ENCODE peak calls at places on chromosomes 7 and 10, in eight cellular contexts. Y, J, I, U, M, W, V and B are unnamed samples.

GRCh38 chr10:117441812-117442443 is 66.7 kb upstream of the PDZD8 start:
- DNase-seq in V (no peak), J (no peak), W (no peak), I (peak; percentile 21), M (no peak), U (no peak), Y (no peak), B (peak; percentile 18)

GRCh38 chr7:26061340-26062239 is 90.4 kb upstream of the NFE2L3 start:
- DNase-seq in M (peak; percentile 78), V (peak; percentile 32), Y (peak; percentile 84), W (peak; percentile 78), J (no peak), U (peak; percentile 54), I (peak; percentile 68), B (peak; percentile 75)

GRCh38 chr7:5320391-5320790 is 37.6 kb downstream of the SLC29A4 start:
- DNase-seq in U (no peak), M (no peak), V (no peak), I (no peak), J (no peak), W (no peak), Y (no peak), B (no peak)

GRCh38 chr10:84258034-84258695 is 13.3 kb downstream of the RGR start:
- DNase-seq in J (no peak), U (no peak), I (no peak), M (no peak), Y (peak; percentile 75), W (no peak), V (no peak), B (no peak)

GRCh38 chr7:159094919-159095915 is 49.5 kb downstream of the VIPR2 start:
- DNase-seq in J (no peak), V (no peak), Y (no peak), W (no peak), I (no peak), M (no peak), U (no peak), B (no peak)

GRCh38 chr7:159102681-159103381 is 41.8 kb downstream of the VIPR2 start:
- DNase-seq in I (no peak), J (no peak), W (no peak), V (no peak), U (no peak), Y (no peak), M (no peak), B (no peak)

GRCh38 chr10:11162828-11163599 is 145.3 kb downstream of the CELF2 start:
- DNase-seq in M (no peak), I (no peak), U (peak; percentile 72), W (peak; percentile 88), J (no peak), Y (no peak), V (peak; percentile 49), B (peak; percentile 78)

GRCh38 chr10:120204877-120205276 is 252.2 kb upstream of the PLPP4 start:
- DNase-seq in V (no peak), M (no peak), J (no peak), I (no peak), U (no peak), W (no peak), Y (no peak), B (no peak)

GRCh38 chr7:15011289-15011688 is 108.7 kb upstream of the DGKB start:
- DNase-seq in I (no peak), U (no peak), Y (no peak), J (no peak), M (no peak), V (no peak), W (no peak), B (no peak)

GRCh38 chr10:123134915-123135414 is 805 bp upstream of the HMX3 start:
- DNase-seq in M (no peak), U (no peak), Y (no peak), W (no peak), J (no peak), V (no peak), I (no peak), B (peak; percentile 68)

GRCh38 chr10:119535310-119535709 is 7.2 kb downstream of the RGS10 start:
- DNase-seq in J (no peak), U (no peak), V (peak; percentile 6), Y (no peak), M (no peak), I (no peak), W (no peak), B (no peak)

GRCh38 chr10:131848296-131848695 is 52.5 kb upstream of the PPP2R2D start:
- DNase-seq in V (peak; percentile 6), I (no peak), J (no peak), M (no peak), Y (no peak), U (no peak), W (no peak), B (no peak)

GRCh38 chr7:92684274-92684673 is 94.1 kb upstream of the FAM133B start:
- DNase-seq in V (no peak), W (no peak), Y (no peak), I (no peak), M (no peak), U (no peak), J (no peak), B (no peak)

GRCh38 chr10:126380352-126381076 is 7.8 kb downstream of the ADAM12 start:
- DNase-seq in V (no peak), I (no peak), W (no peak), U (no peak), J (no peak), M (no peak), Y (no peak), B (no peak)

GRCh38 chr10:89219512-89220218 is 12.5 kb upstream of the CH25H start:
- DNase-seq in Y (no peak), I (no peak), W (no peak), M (no peak), J (no peak), V (peak; percentile 74), U (no peak), B (no peak)

GRCh38 chr10:113142601-113143000 is 192.6 kb downstream of the TCF7L2 start:
- DNase-seq in W (no peak), V (no peak), J (no peak), I (no peak), Y (no peak), U (no peak), M (no peak), B (no peak)

GRCh38 chr7:77348371-77348813 is 67.8 kb downstream of the GSAP start:
- DNase-seq in M (no peak), V (no peak), Y (no peak), U (no peak), J (peak; percentile 29), I (no peak), W (no peak), B (no peak)

GRCh38 chr10:32112055-32112454 is 55.8 kb upstream of the KIF5B start:
- DNase-seq in J (peak; percentile 1), W (no peak), V (no peak), U (no peak), M (peak; percentile 54), Y (no peak), I (no peak), B (no peak)

GRCh38 chr10:29987471-29987870 is 71.9 kb downstream of the JCAD start:
- DNase-seq in J (peak; percentile 46), Y (no peak), V (no peak), M (no peak), W (no peak), I (no peak), U (no peak), B (no peak)

GRCh38 chr10:4229106-4229505 is 444.1 kb upstream of the KLF6 start:
- DNase-seq in J (no peak), V (no peak), M (no peak), I (no peak), U (no peak), W (no peak), Y (no peak), B (no peak)

GRCh38 chr10:4231439-4231838 is 446.4 kb upstream of the KLF6 start:
- DNase-seq in U (no peak), W (no peak), M (no peak), J (no peak), Y (no peak), V (no peak), I (no peak), B (no peak)

DNA sequence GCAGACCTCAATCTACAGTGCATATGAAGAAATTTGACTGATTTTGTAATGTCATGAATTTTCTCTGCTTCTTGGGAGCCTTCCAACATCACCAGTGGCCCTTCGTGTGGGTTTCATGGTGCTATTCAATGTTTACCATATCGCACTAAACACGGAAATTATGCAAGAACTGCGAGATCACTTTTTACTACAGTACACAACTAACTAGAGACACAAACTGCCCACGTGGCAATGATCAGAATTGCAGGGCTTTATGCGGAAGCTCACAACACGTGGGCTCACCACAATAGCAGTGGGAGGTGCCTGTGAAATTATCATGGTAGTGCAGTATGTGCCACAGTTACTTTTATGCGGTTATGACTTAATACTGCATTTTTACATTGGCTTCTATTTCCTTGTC is 449.7 kb upstream of the KLF6 start:
- DNase-seq in I (no peak), V (no peak), U (peak; percentile 71), W (no peak), J (no peak), Y (no peak), M (peak; percentile 54), B (no peak)
- TF ChIP-seq CTCF in I (no peak), V (no peak), U (peak; percentile 58), W (no peak), J (no peak), Y (no peak), M (peak; percentile 14), B (no peak)

DNA sequence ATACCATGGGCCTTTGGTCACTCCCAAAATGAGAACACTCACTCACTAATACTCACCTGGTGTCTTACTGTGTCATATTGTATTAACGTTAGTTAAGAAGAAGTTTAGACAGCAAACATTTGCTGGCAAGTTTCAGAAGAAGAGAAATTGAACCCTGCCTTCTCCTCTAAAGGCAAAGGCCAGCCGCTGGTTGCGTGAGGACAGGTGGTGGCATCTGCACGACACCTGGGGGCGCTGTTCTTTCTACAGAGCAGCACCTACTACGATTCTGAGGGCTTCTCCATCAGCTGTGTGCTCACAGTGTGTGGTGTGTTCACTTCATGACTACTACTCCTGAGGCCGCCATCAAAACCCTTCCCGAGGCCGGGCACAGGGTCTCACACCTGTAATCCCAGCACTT is 17.9 kb upstream of the CLEC2L start:
- DNase-seq in I (no peak), M (no peak), Y (peak; percentile 66), W (no peak), V (no peak), U (no peak), J (no peak), B (no peak)
- TF ChIP-seq CTCF in I (peak; percentile 23), M (peak; percentile 52), Y (peak; percentile 93), W (no peak), V (peak; percentile 24), U (no peak), J (peak; percentile 32), B (no peak)

DNA sequence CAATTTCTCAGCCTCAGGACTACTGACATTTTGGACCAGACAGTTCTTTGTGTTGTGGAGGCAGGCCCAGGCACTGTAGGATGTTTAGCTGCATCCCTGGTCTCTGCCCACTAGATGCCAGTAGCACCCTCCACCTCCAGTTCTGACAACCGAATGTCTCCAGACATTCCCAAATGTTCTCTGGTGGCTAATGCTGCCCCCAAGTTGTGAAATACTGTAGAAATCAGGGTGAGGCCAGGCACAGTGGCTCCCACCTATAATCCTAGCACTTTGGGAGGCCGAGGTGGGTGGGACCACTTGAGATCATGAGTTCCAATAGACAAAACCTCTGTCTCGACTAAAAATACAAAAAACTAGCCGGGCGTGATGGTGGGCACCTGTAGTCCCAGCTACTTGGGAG is 18.2 kb downstream of the HNRNPF start:
- DNase-seq in W (no peak), I (no peak), V (peak; percentile 73), U (no peak), J (no peak), Y (peak; percentile 58), M (peak; percentile 74), B (no peak)
- TF ChIP-seq CTCF in W (peak; percentile 53), I (peak; percentile 46), V (peak; percentile 84), U (peak; percentile 63), J (peak; percentile 69), Y (peak; percentile 83), M (peak; percentile 63), B (peak; percentile 16)

GRCh38 chr10:124417846-124418725 is 637 bp downstream of the OAT start:
- DNase-seq in V (peak; percentile 60), W (peak; percentile 54), I (peak; percentile 62), M (peak; percentile 34), U (peak; percentile 46), J (no peak), Y (peak; percentile 66), B (peak; percentile 63)
- TF ChIP-seq CTCF in V (no peak), W (no peak), I (no peak), M (no peak), U (peak; percentile 1), J (peak; percentile 8), Y (no peak), B (no peak)